ENCODE peak calls at places on chromosomes 12 and 14, in seven cellular contexts. E, I, Q, H, V, U and N are unnamed samples. For H3K4me1, the result is how much of the 10 kb centered on the place peaks cover.

GRCh38 chr12:53004582-53004981 is 1.7 kb upstream of the EIF4B start:
- DNase-seq in E (peak), Q (no peak), V (no peak), I (no peak), H (no peak), U (no peak), N (no peak)

GRCh38 chr12:91272456-91273063 is 89.9 kb upstream of the DCN start:
- DNase-seq in E (no peak), Q (peak), U (peak), I (no peak), H (peak), V (peak), N (peak)

GRCh38 chr14:101368629-101369028 is 192.7 kb upstream of the DIO3 start:
- DNase-seq in U (no peak), I (no peak), E (no peak), Q (peak), V (no peak), H (no peak), N (no peak)

GRCh38 chr12:58443981-58444371 is 476.3 kb downstream of the LRIG3 start:
- DNase-seq in V (no peak), U (no peak), I (no peak), H (peak), E (no peak), Q (no peak), N (no peak)

GRCh38 chr12:50050410-50051280 is 6.8 kb upstream of the ASIC1 start:
- DNase-seq in V (peak), E (peak), U (peak), I (peak), H (peak), Q (peak), N (peak)

GRCh38 chr12:13534645-13535398 is 338.3 kb downstream of the EMP1 start:
- DNase-seq in V (peak), E (peak), H (no peak), I (peak), Q (peak), U (peak), N (peak)

GRCh38 chr12:48045061-48045846 is 41.0 kb upstream of the COL2A1 start:
- DNase-seq in U (no peak), H (no peak), E (no peak), V (no peak), Q (no peak), I (no peak), N (no peak)

GRCh38 chr12:646303-647038 is 16.8 kb downstream of the NINJ2 start:
- DNase-seq in E (peak), U (peak), H (no peak), V (peak), Q (peak), I (no peak), N (no peak)

GRCh38 chr14:68936476-68936875 is 42.6 kb downstream of the ACTN1 start:
- DNase-seq in H (no peak), V (no peak), U (no peak), Q (no peak), E (no peak), I (no peak), N (no peak)

GRCh38 chr12:113359133-113359938 is 949 bp downstream of the PLBD2 start:
- DNase-seq in E (peak), I (no peak), H (no peak), Q (peak), V (peak), U (peak), N (no peak)

GRCh38 chr14:64539186-64539552 is 1.4 kb upstream of the HSPA2 start:
- DNase-seq in U (no peak), V (no peak), I (no peak), Q (no peak), H (no peak), E (peak), N (no peak)

GRCh38 chr12:100435948-100436347 is 37.7 kb upstream of the NR1H4 start:
- DNase-seq in Q (no peak), H (no peak), V (no peak), I (no peak), U (no peak), E (no peak), N (no peak)

GRCh38 chr14:104554608-104555401 is 24.8 kb upstream of the C14orf180 start:
- DNase-seq in V (no peak), I (peak), E (peak), Q (peak), U (no peak), H (peak), N (peak)

GRCh38 chr12:12685305-12685704 is 10.7 kb downstream of the GPR19 start:
- DNase-seq in E (no peak), Q (no peak), I (no peak), H (no peak), U (no peak), V (no peak), N (no peak)

DNA sequence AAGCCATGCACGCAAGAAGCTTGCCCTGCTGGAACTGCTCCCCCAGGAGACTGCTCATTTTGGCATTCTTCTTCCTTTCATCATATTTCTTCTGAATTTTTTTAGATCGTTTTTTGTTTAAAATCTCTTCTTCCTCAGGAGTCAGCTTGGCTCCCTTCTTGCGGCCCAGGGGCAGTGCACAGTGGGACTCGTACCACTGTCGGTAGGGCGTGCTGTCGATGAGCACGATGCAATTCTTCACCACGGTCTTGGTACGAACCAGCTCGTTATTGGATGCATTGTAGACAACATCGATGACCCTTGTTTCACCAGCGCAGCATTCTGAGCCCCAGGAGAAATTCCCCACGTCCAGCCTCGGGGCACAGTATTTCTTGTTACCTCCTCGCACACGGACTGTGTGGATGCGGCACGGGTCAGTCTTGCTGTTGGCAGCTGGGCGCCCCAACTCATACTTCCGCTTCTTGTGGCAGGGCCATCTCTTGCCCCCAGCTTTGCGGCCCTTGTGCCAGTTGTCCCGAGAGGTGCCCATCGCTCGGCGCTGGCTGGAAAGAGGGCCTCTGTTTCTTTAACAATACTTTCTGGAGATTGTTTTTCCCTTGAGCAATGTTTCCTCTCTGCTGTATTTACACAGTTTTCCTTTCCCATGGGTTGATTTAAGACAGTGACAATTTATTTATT is 452.4 kb downstream of the TMEM121 start:
- DNase-seq in I (peak), E (no peak), Q (no peak), V (no peak), U (no peak), H (no peak), N (no peak)
- H3K4me1 ChIP-seq in I (under half), E (under half), Q (under half), V (under half), U (under half), H (under half), N (under half)

GRCh38 chr12:104502662-104503061 is 45.9 kb downstream of the CHST11 start:
- DNase-seq in E (no peak), V (no peak), I (no peak), U (no peak), Q (no peak), H (no peak), N (no peak)

GRCh38 chr12:104499668-104500328 is 43.0 kb downstream of the CHST11 start:
- DNase-seq in I (no peak), E (no peak), H (no peak), Q (no peak), U (no peak), V (no peak), N (no peak)

GRCh38 chr12:104501641-104502040 is 44.9 kb downstream of the CHST11 start:
- DNase-seq in H (no peak), I (no peak), U (no peak), E (peak), V (no peak), Q (no peak), N (no peak)

GRCh38 chr12:104499207-104499606 is 42.5 kb downstream of the CHST11 start:
- DNase-seq in H (no peak), I (no peak), Q (no peak), V (no peak), E (no peak), U (no peak), N (no peak)

GRCh38 chr12:104501115-104501514 is 44.4 kb downstream of the CHST11 start:
- DNase-seq in E (no peak), V (no peak), I (no peak), Q (no peak), U (no peak), H (no peak), N (no peak)
- H3K4me3 ChIP-seq in E (no peak), V (no peak), I (no peak), Q (no peak), U (no peak), H (no peak), N (no peak)

DNA sequence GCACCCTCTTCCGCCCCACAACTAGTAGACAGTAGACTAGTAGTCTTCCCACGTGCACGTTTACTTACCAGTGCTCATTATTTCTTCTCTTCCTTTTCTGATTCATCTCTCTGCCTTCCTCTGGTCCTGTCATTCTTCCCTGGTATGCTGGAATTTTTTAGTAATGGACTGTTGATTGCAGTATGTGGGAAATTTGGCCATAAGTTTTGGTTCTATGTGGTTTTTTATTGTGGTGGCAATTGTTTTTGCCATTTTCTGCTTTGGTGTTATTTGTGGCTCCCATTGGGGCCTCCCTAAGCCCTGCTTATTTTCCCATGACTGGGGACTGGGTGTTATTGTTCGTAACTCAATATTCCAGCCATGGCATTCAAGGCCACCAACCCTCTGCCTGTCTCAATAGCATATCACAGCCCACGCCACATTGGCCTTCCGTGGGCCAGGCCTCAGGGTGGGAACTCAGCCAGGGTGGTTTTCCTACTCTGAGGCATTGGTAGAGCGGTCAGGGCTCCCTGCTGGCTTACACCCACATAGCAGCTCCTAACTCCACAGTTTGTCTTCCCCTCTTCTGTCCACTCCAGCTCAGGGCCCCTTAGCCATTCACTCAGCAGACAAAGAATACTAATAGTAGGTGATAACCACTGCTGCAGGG is 321.4 kb downstream of the CACNA1C start:
- DNase-seq in H (no peak), U (no peak), E (peak), V (no peak), Q (peak), I (no peak), N (no peak)
- H3K4me1 ChIP-seq in H (under half), U (under half), E (under half), V (under half), Q (half or more), I (under half), N (under half)

GRCh38 chr12:124754949-124755800 is 108.5 kb downstream of the SCARB1 start:
- DNase-seq in I (peak), E (peak), H (peak), V (peak), Q (peak), U (peak), N (peak)

GRCh38 chr12:124754491-124754890 is 109.2 kb downstream of the SCARB1 start:
- DNase-seq in V (no peak), Q (no peak), H (no peak), I (no peak), U (no peak), E (no peak), N (no peak)

GRCh38 chr12:124756730-124757129 is 106.9 kb downstream of the SCARB1 start:
- DNase-seq in I (no peak), V (no peak), U (no peak), Q (no peak), E (no peak), H (no peak), N (no peak)

GRCh38 chr12:124756151-124756550 is 107.5 kb downstream of the SCARB1 start:
- DNase-seq in I (no peak), H (no peak), E (no peak), U (no peak), Q (no peak), V (no peak), N (no peak)

GRCh38 chr12:124755801-124756148 is 107.9 kb downstream of the SCARB1 start:
- DNase-seq in I (no peak), H (no peak), E (no peak), Q (no peak), V (no peak), U (no peak), N (no peak)
- H3K4me3 ChIP-seq in I (no peak), H (no peak), E (no peak), Q (no peak), V (no peak), U (no peak), N (no peak)

GRCh38 chr12:104593482-104593881 is 136.7 kb downstream of the CHST11 start:
- DNase-seq in V (no peak), I (no peak), H (no peak), U (no peak), Q (no peak), E (no peak), N (no peak)
- H3K4me1 ChIP-seq in V (under half), I (under half), H (under half), U (under half), Q (under half), E (under half), N (under half)